ENCODE peak calls at places on chromosomes 16 and 17, in ten cellular contexts. One of them, this sample, is unnamed.

GRCh38 chr17:5770556-5771270 is 186.4 kb upstream of the NLRP1 start:
- DNase-seq in HCT116: no peak
- DNase-seq in epithelial cell of prostate: no peak
- DNase-seq in lung: no peak
- DNase-seq in NCI-H460: no peak
- DNase-seq in SW480: no peak
- DNase-seq in stimulated activated naive CD4-positive, alpha-beta T cell treated with Interleukin-2 at 50 U/mL for 16 hours: no peak
- DNase-seq in PC-3: no peak
- DNase-seq in DMS153: no peak
- DNase-seq in HFFc6: no peak
- DNase-seq in this sample: no peak

GRCh38 chr16:4232541-4233386 is 9.1 kb downstream of the SRL start:
- DNase-seq in NCI-H460: no peak
- DNase-seq in PC-3: no peak
- DNase-seq in SW480: no peak
- DNase-seq in DMS153: no peak
- DNase-seq in lung: no peak
- DNase-seq in HFFc6: no peak
- DNase-seq in epithelial cell of prostate: no peak
- DNase-seq in stimulated activated naive CD4-positive, alpha-beta T cell treated with Interleukin-2 at 50 U/mL for 16 hours: no peak
- DNase-seq in HCT116: no peak
- DNase-seq in this sample: no peak

GRCh38 chr16:27515874-27516353 is 33.8 kb downstream of the GTF3C1 start:
- DNase-seq in PC-3: peak; percentile 45
- DNase-seq in DMS153: no peak
- DNase-seq in epithelial cell of prostate: no peak
- DNase-seq in stimulated activated naive CD4-positive, alpha-beta T cell treated with Interleukin-2 at 50 U/mL for 16 hours: no peak
- DNase-seq in NCI-H460: peak; percentile 17
- DNase-seq in lung: no peak
- DNase-seq in SW480: no peak
- DNase-seq in HFFc6: peak; percentile 13
- DNase-seq in HCT116: peak; percentile 6
- DNase-seq in this sample: no peak

GRCh38 chr16:55835578-55835977 is 2.7 kb upstream of the CES1 start:
- DNase-seq in HCT116: no peak
- DNase-seq in DMS153: no peak
- DNase-seq in SW480: no peak
- DNase-seq in epithelial cell of prostate: no peak
- DNase-seq in NCI-H460: peak; percentile 13
- DNase-seq in stimulated activated naive CD4-positive, alpha-beta T cell treated with Interleukin-2 at 50 U/mL for 16 hours: no peak
- DNase-seq in lung: peak; percentile 57
- DNase-seq in PC-3: no peak
- DNase-seq in HFFc6: no peak
- DNase-seq in this sample: no peak

GRCh38 chr17:80393491-80393890 is 21.5 kb upstream of the ENDOV start:
- DNase-seq in PC-3: no peak
- DNase-seq in HCT116: no peak
- DNase-seq in stimulated activated naive CD4-positive, alpha-beta T cell treated with Interleukin-2 at 50 U/mL for 16 hours: no peak
- DNase-seq in SW480: no peak
- DNase-seq in HFFc6: no peak
- DNase-seq in NCI-H460: no peak
- DNase-seq in epithelial cell of prostate: peak; percentile 33
- DNase-seq in DMS153: no peak
- DNase-seq in lung: no peak
- DNase-seq in this sample: no peak

GRCh38 chr17:42422412-42422957 is 571 bp downstream of the CAVIN1 start:
- DNase-seq in epithelial cell of prostate: no peak
- DNase-seq in HFFc6: no peak
- DNase-seq in SW480: peak; percentile 64
- DNase-seq in lung: no peak
- DNase-seq in NCI-H460: no peak
- DNase-seq in stimulated activated naive CD4-positive, alpha-beta T cell treated with Interleukin-2 at 50 U/mL for 16 hours: peak; percentile 11
- DNase-seq in HCT116: no peak
- DNase-seq in PC-3: no peak
- DNase-seq in DMS153: no peak
- DNase-seq in this sample: no peak

GRCh38 chr16:30896890-30897730 is 696 bp downstream of the CTF1 start:
- DNase-seq in DMS153: peak; percentile 81
- DNase-seq in HFFc6: peak; percentile 86
- DNase-seq in epithelial cell of prostate: no peak
- DNase-seq in stimulated activated naive CD4-positive, alpha-beta T cell treated with Interleukin-2 at 50 U/mL for 16 hours: peak; percentile 81
- DNase-seq in NCI-H460: peak; percentile 86
- DNase-seq in lung: peak; percentile 92
- DNase-seq in HCT116: peak; percentile 86
- DNase-seq in SW480: peak; percentile 33
- DNase-seq in PC-3: peak; percentile 81
- DNase-seq in this sample: no peak

GRCh38 chr17:78781339-78782304 is at the start of gene CYTH1:
- DNase-seq in SW480: peak; percentile 22
- DNase-seq in DMS153: no peak
- DNase-seq in PC-3: peak; percentile 45
- DNase-seq in HFFc6: no peak
- DNase-seq in lung: peak; percentile 57
- DNase-seq in stimulated activated naive CD4-positive, alpha-beta T cell treated with Interleukin-2 at 50 U/mL for 16 hours: peak; percentile 25
- DNase-seq in NCI-H460: no peak
- DNase-seq in HCT116: no peak
- DNase-seq in epithelial cell of prostate: no peak
- DNase-seq in this sample: no peak

GRCh38 chr17:1591474-1592090 is 29.0 kb upstream of the PITPNA start:
- DNase-seq in NCI-H460: no peak
- DNase-seq in HFFc6: no peak
- DNase-seq in stimulated activated naive CD4-positive, alpha-beta T cell treated with Interleukin-2 at 50 U/mL for 16 hours: no peak
- DNase-seq in SW480: no peak
- DNase-seq in lung: no peak
- DNase-seq in epithelial cell of prostate: no peak
- DNase-seq in DMS153: no peak
- DNase-seq in HCT116: no peak
- DNase-seq in PC-3: no peak
- DNase-seq in this sample: no peak

GRCh38 chr17:7956208-7956965 is 24.4 kb downstream of the CNTROB start:
- DNase-seq in stimulated activated naive CD4-positive, alpha-beta T cell treated with Interleukin-2 at 50 U/mL for 16 hours: no peak
- DNase-seq in HCT116: no peak
- DNase-seq in NCI-H460: no peak
- DNase-seq in PC-3: no peak
- DNase-seq in SW480: no peak
- DNase-seq in HFFc6: no peak
- DNase-seq in epithelial cell of prostate: no peak
- DNase-seq in DMS153: no peak
- DNase-seq in lung: peak; percentile 65
- DNase-seq in this sample: no peak

GRCh38 chr16:47317465-47318240 is 143.2 kb downstream of the ITFG1 start:
- DNase-seq in HFFc6: no peak
- DNase-seq in SW480: no peak
- DNase-seq in HCT116: no peak
- DNase-seq in PC-3: no peak
- DNase-seq in DMS153: no peak
- DNase-seq in epithelial cell of prostate: no peak
- DNase-seq in lung: no peak
- DNase-seq in stimulated activated naive CD4-positive, alpha-beta T cell treated with Interleukin-2 at 50 U/mL for 16 hours: no peak
- DNase-seq in NCI-H460: no peak
- DNase-seq in this sample: no peak

GRCh38 chr17:81341347-81342061 is 46.4 kb upstream of the SLC38A10 start:
- DNase-seq in epithelial cell of prostate: no peak
- DNase-seq in HFFc6: no peak
- DNase-seq in DMS153: no peak
- DNase-seq in stimulated activated naive CD4-positive, alpha-beta T cell treated with Interleukin-2 at 50 U/mL for 16 hours: no peak
- DNase-seq in SW480: no peak
- DNase-seq in NCI-H460: no peak
- DNase-seq in HCT116: no peak
- DNase-seq in PC-3: peak; percentile 28
- DNase-seq in lung: no peak
- DNase-seq in this sample: no peak

GRCh38 chr16:84115919-84116719 is 623 bp downstream of the MBTPS1 start:
- DNase-seq in SW480: peak; percentile 55
- DNase-seq in stimulated activated naive CD4-positive, alpha-beta T cell treated with Interleukin-2 at 50 U/mL for 16 hours: no peak
- DNase-seq in HFFc6: peak; percentile 3
- DNase-seq in HCT116: no peak
- DNase-seq in lung: peak; percentile 44
- DNase-seq in epithelial cell of prostate: no peak
- DNase-seq in DMS153: no peak
- DNase-seq in NCI-H460: no peak
- DNase-seq in PC-3: peak; percentile 27
- DNase-seq in this sample: no peak

GRCh38 chr17:43723697-43724359 is 34.8 kb downstream of the SOST start:
- DNase-seq in PC-3: peak; percentile 90
- DNase-seq in epithelial cell of prostate: no peak
- DNase-seq in stimulated activated naive CD4-positive, alpha-beta T cell treated with Interleukin-2 at 50 U/mL for 16 hours: no peak
- DNase-seq in HCT116: peak; percentile 27
- DNase-seq in NCI-H460: peak; percentile 78
- DNase-seq in HFFc6: peak; percentile 76
- DNase-seq in DMS153: no peak
- DNase-seq in lung: no peak
- DNase-seq in SW480: peak; percentile 83
- DNase-seq in this sample: no peak